ENCODE peak calls at places on chromosomes 4 and X, in eight cellular contexts. K is breast epithelium, E is upper lobe of left lung, P is HepG2, H is spleen, Q is sigmoid colon, S is HCT116, V is GM23338. U is an unnamed sample.
A peak's percentile ranks its signal among the peaks of the same experiment; 100 is the strongest.

GRCh38 chrX:123869488-123869887 is 9.6 kb downstream of the XIAP start:
- DNase-seq in K (no peak), E (no peak), P (no peak), H (no peak), Q (no peak), S (no peak), V (no peak), U (no peak)

GRCh38 chr4:77652237-77652897 is 46.7 kb downstream of the CXCL13 start:
- DNase-seq in K (no peak), E (no peak), P (no peak), H (no peak), Q (no peak), S (no peak), V (no peak), U (no peak)

GRCh38 chr4:143559757-143560147 is 46.2 kb downstream of the SMARCA5 start:
- DNase-seq in K (no peak), E (no peak), P (no peak), H (peak; percentile 82), Q (peak; percentile 59), S (no peak), V (peak; percentile 49), U (no peak)

GRCh38 chrX:119763175-119763574 is 4.8 kb downstream of the SOWAHD start:
- DNase-seq in K (no peak), E (no peak), P (no peak), H (no peak), Q (no peak), S (no peak), V (peak; percentile 54), U (no peak)

GRCh38 chr4:158347596-158347995 is 137.3 kb downstream of the TMEM144 start:
- DNase-seq in K (no peak), E (no peak), P (no peak), H (no peak), Q (no peak), S (no peak), V (no peak), U (no peak)

GRCh38 chrX:44570524-44570923 is 27.9 kb upstream of the FUNDC1 start:
- DNase-seq in K (no peak), E (no peak), P (no peak), H (no peak), Q (no peak), S (no peak), V (no peak), U (no peak)

GRCh38 chr4:128782875-128783614 is 26.5 kb upstream of the JADE1 start:
- DNase-seq in K (no peak), E (no peak), P (no peak), H (no peak), Q (no peak), S (no peak), V (no peak), U (no peak)

GRCh38 chr4:79820427-79820826 is 252.6 kb downstream of the ANTXR2 start:
- DNase-seq in K (no peak), E (no peak), P (no peak), H (no peak), Q (no peak), S (peak; percentile 0), V (no peak), U (no peak)

GRCh38 chrX:149829751-149830191 is 48.0 kb downstream of the MAGEA9 start:
- DNase-seq in K (no peak), E (no peak), P (no peak), H (no peak), Q (no peak), S (no peak), V (peak; percentile 61), U (no peak)

GRCh38 chrX:27085346-27085745 is 377.8 kb downstream of the PPP4R3C start:
- DNase-seq in K (no peak), E (no peak), P (no peak), H (no peak), Q (no peak), S (no peak), V (no peak), U (no peak)

GRCh38 chrX:39973810-39974209 is 123.9 kb downstream of the BCOR start:
- DNase-seq in K (no peak), E (no peak), P (peak; percentile 31), H (no peak), Q (no peak), S (no peak), V (no peak), U (no peak)

GRCh38 chr4:59086410-59086809 is 1976.2 kb upstream of the IGFBP7 start:
- DNase-seq in K (no peak), E (no peak), P (no peak), H (no peak), Q (no peak), S (no peak), V (no peak), U (no peak)

GRCh38 chrX:11287505-11287904 is 5.7 kb upstream of the AMELX start:
- DNase-seq in K (no peak), E (no peak), P (no peak), H (no peak), Q (no peak), S (no peak), V (no peak), U (no peak)

GRCh38 chrX:40247848-40248622 is 150.3 kb upstream of the BCOR start:
- DNase-seq in K (no peak), E (no peak), P (no peak), H (no peak), Q (no peak), S (no peak), V (no peak), U (no peak)

GRCh38 chr4:163592207-163592606 is 97.7 kb downstream of the TMA16 start:
- DNase-seq in K (no peak), E (no peak), P (no peak), H (no peak), Q (no peak), S (no peak), V (no peak), U (no peak)

GRCh38 chrX:41984628-41985027 is 61.3 kb upstream of the CASK start:
- DNase-seq in K (no peak), E (no peak), P (no peak), H (no peak), Q (no peak), S (peak; percentile 41), V (no peak), U (no peak)

GRCh38 chr4:33493231-33493630 is 2751.1 kb downstream of the ARAP2 start:
- DNase-seq in K (no peak), E (no peak), P (no peak), H (no peak), Q (no peak), S (no peak), V (no peak), U (no peak)

GRCh38 chr4:21802406-21802805 is 146.2 kb downstream of the KCNIP4 start:
- DNase-seq in K (no peak), E (no peak), P (no peak), H (no peak), Q (no peak), S (no peak), V (no peak), U (no peak)
- TF ChIP-seq POLR2AphosphoS5 in K (no peak), E (no peak), P (no peak), H (no peak), Q (no peak), S (no peak), V (no peak), U (no peak)

GRCh38 chr4:177547985-177548384 is 105.7 kb upstream of the AGA start:
- DNase-seq in K (no peak), E (no peak), P (no peak), H (no peak), Q (no peak), S (no peak), V (no peak), U (no peak)
- TF ChIP-seq CTCF in K (no peak), E (no peak), P (no peak), H (no peak), Q (no peak), S (peak; percentile 6), V (no peak), U (no peak)

GRCh38 chr4:162443510-162443909 is 279.7 kb upstream of the FSTL5 start:
- DNase-seq in K (no peak), E (no peak), P (no peak), H (no peak), Q (no peak), S (no peak), V (no peak), U (no peak)
- TF ChIP-seq POLR2AphosphoS5 in K (no peak), E (no peak), P (no peak), H (no peak), Q (no peak), S (no peak), V (no peak), U (no peak)

DNA sequence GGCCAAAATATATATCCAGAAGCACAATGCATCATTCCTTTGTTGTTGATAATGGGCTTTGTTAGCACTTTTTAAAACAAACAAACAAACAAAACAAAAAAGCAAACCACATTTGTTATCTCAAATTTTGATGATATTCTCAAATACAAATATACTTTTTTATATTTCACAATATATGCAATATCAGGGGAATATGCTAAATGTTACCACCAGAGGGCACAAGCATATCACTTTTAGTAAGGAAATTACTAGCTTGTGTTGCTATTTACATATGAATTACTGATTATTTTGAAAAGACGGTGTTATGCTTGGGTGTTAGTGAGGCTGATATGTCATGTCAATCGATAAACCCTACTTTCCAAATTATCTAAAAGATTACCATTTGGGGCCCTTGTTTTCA is 29.1 kb downstream of the RIPPLY1 start:
- DNase-seq in K (no peak), E (no peak), P (peak; percentile 4), H (no peak), Q (no peak), S (no peak), V (peak; percentile 38), U (no peak)
- TF ChIP-seq CTCF in K (peak; percentile 36), E (peak; percentile 37), P (peak; percentile 28), H (peak; percentile 55), Q (no peak), S (peak; percentile 23), V (peak; percentile 65), U (peak; percentile 30)

GRCh38 chrX:103311401-103311785 is 603 bp upstream of the BEX2 start:
- DNase-seq in K (no peak), E (no peak), P (no peak), H (no peak), Q (no peak), S (no peak), V (no peak), U (no peak)

GRCh38 chrX:103309860-103310591 is 764 bp downstream of the BEX2 start:
- DNase-seq in K (no peak), E (no peak), P (no peak), H (peak; percentile 79), Q (no peak), S (no peak), V (peak; percentile 33), U (no peak)

GRCh38 chrX:103310592-103311400 is at the start of gene BEX2:
- DNase-seq in K (peak; percentile 84), E (peak; percentile 94), P (no peak), H (peak; percentile 93), Q (peak; percentile 81), S (peak; percentile 40), V (peak; percentile 90), U (peak; percentile 66)
- TF ChIP-seq POLR2AphosphoS5 in K (peak; percentile 87), E (peak; percentile 76), P (no peak), H (peak; percentile 89), Q (peak; percentile 53), S (peak; percentile 92), V (peak; percentile 80), U (no peak)

GRCh38 chrX:153873282-153874090 is 12.5 kb downstream of the L1CAM start:
- DNase-seq in K (no peak), E (no peak), P (no peak), H (peak; percentile 68), Q (no peak), S (no peak), V (no peak), U (no peak)
- TF ChIP-seq CTCF in K (no peak), E (no peak), P (no peak), H (no peak), Q (no peak), S (no peak), V (no peak), U (no peak)

U was measured in suprapubic skin.